ENCODE peak calls at places on chromosomes 3 and 15, in four cellular contexts. U, Y, K and Z are unnamed samples.

GRCh38 chr3:53941945-53942344 is 50.3 kb upstream of the SELENOK start:
- DNase-seq in U (peak), Y (no peak), K (no peak), Z (peak)

GRCh38 chr15:65868546-65869126 is 655 bp upstream of the RAB11A start:
- DNase-seq in U (no peak), Y (no peak), K (peak), Z (no peak)

GRCh38 chr3:170488802-170489201 is 70.1 kb downstream of the CLDN11 start:
- DNase-seq in U (no peak), Y (no peak), K (no peak), Z (peak)

GRCh38 chr3:17939157-17939556 is 196.7 kb upstream of the TBC1D5 start:
- DNase-seq in U (no peak), Y (no peak), K (no peak), Z (no peak)

GRCh38 chr3:13282986-13283876 is 136.9 kb downstream of the NUP210 start:
- DNase-seq in U (no peak), Y (no peak), K (no peak), Z (no peak)

GRCh38 chr15:85754993-85755392 is 39.7 kb downstream of the KLHL25 start:
- DNase-seq in U (peak), Y (no peak), K (no peak), Z (no peak)

GRCh38 chr3:184688872-184689271 is 23.0 kb downstream of the MAGEF1 start:
- DNase-seq in U (no peak), Y (no peak), K (no peak), Z (no peak)

GRCh38 chr3:180926526-180926925 is 14.1 kb downstream of the FXR1 start:
- DNase-seq in U (no peak), Y (no peak), K (no peak), Z (peak)

GRCh38 chr3:49966233-49966942 is 26.4 kb downstream of the RBM6 start:
- DNase-seq in U (no peak), Y (no peak), K (no peak), Z (peak)

GRCh38 chr3:197372076-197372661 is 73.8 kb upstream of the DLG1 start:
- DNase-seq in U (no peak), Y (no peak), K (no peak), Z (peak)

GRCh38 chr3:58028902-58029301 is 20.7 kb downstream of the FLNB start:
- DNase-seq in U (no peak), Y (no peak), K (no peak), Z (no peak)

GRCh38 chr3:51391075-51391565 is at the start of gene RBM15B:
- DNase-seq in U (peak), Y (peak), K (peak), Z (peak)

GRCh38 chr3:194257030-194257657 is 94.0 kb downstream of the CPN2 start:
- DNase-seq in U (no peak), Y (no peak), K (no peak), Z (peak)

GRCh38 chr15:75786564-75786925 is 56.7 kb upstream of the UBE2Q2 start:
- DNase-seq in U (no peak), Y (no peak), K (no peak), Z (no peak)

GRCh38 chr3:12522721-12523120 is 22.6 kb downstream of the MKRN2OS start:
- DNase-seq in U (no peak), Y (no peak), K (no peak), Z (no peak)

GRCh38 chr3:28240440-28240839 is 979 bp upstream of the CMC1 start:
- DNase-seq in U (no peak), Y (no peak), K (no peak), Z (no peak)

GRCh38 chr3:19947549-19948071 is 713 bp downstream of the RAB5A start:
- DNase-seq in U (no peak), Y (peak), K (no peak), Z (peak)

GRCh38 chr3:44511238-44511567 is 33.7 kb upstream of the ZNF445 start:
- DNase-seq in U (no peak), Y (no peak), K (no peak), Z (no peak)